ENCODE peak calls at places on chromosomes 13 and 19, in eight cellular contexts. O, B, D, K, I, S, J and R are unnamed samples.

GRCh38 chr19:1672038-1672768 is 19.8 kb upstream of the TCF3 start:
- DNase-seq in I (peak; percentile 65), D (peak; percentile 68), J (no peak), K (peak; percentile 30), B (peak; percentile 23), S (no peak), O (no peak), R (peak; percentile 5)

GRCh38 chr13:65660696-65661095 is 1569.4 kb downstream of the PCDH9 start:
- DNase-seq in S (no peak), D (no peak), I (no peak), O (no peak), J (no peak), K (peak; percentile 22), B (no peak), R (no peak)

GRCh38 chr19:2186071-2186846 is 22.5 kb downstream of the DOT1L start:
- DNase-seq in B (peak; percentile 97), K (peak; percentile 95), J (no peak), O (no peak), D (no peak), I (no peak), S (no peak), R (peak; percentile 97)

GRCh38 chr19:44813331-44814131 is 4.6 kb downstream of the BCAM start:
- DNase-seq in B (no peak), S (no peak), J (no peak), I (peak; percentile 39), O (no peak), D (no peak), K (no peak), R (no peak)

GRCh38 chr19:11345122-11345752 is 831 bp downstream of the TMEM205 start:
- DNase-seq in K (no peak), S (no peak), D (no peak), O (no peak), J (no peak), I (no peak), B (peak; percentile 14), R (no peak)

GRCh38 chr13:42417624-42418023 is 145.7 kb downstream of the AKAP11 start:
- DNase-seq in B (no peak), S (no peak), K (no peak), O (no peak), D (no peak), J (no peak), I (no peak), R (no peak)

GRCh38 chr13:95714142-95714832 is 37.3 kb downstream of the DNAJC3 start:
- DNase-seq in J (no peak), I (no peak), B (peak; percentile 83), D (no peak), O (no peak), K (peak; percentile 89), S (no peak), R (peak; percentile 90)

GRCh38 chr19:38190793-38191192 is 33.2 kb downstream of the DPF1 start:
- DNase-seq in O (no peak), K (no peak), I (no peak), S (no peak), J (no peak), B (no peak), D (no peak), R (no peak)

GRCh38 chr19:45999653-46000121 is 4.4 kb downstream of the CCDC61 start:
- DNase-seq in B (peak; percentile 34), J (no peak), K (peak; percentile 43), O (no peak), I (peak; percentile 63), S (no peak), D (no peak), R (no peak)

GRCh38 chr13:83211301-83211700 is 671.0 kb downstream of the SLITRK1 start:
- DNase-seq in O (no peak), B (peak; percentile 79), I (no peak), K (peak; percentile 70), S (no peak), J (no peak), D (no peak), R (peak; percentile 76)

GRCh38 chr13:106471957-106472543 is 63.4 kb downstream of the EFNB2 start:
- DNase-seq in I (no peak), J (peak; percentile 50), S (no peak), O (peak; percentile 93), D (peak; percentile 75), B (peak; percentile 96), K (peak; percentile 91), R (peak; percentile 85)

GRCh38 chr13:21399741-21400140 is 59.4 kb downstream of the ZDHHC20 start:
- DNase-seq in O (no peak), J (no peak), K (peak; percentile 18), S (no peak), D (no peak), I (no peak), B (peak; percentile 25), R (no peak)

GRCh38 chr13:72342364-72342763 is 385.1 kb downstream of the MZT1 start:
- DNase-seq in D (no peak), J (no peak), K (no peak), B (no peak), I (no peak), S (no peak), O (no peak), R (no peak)

GRCh38 chr13:72346716-72347115 is 380.7 kb downstream of the MZT1 start:
- DNase-seq in S (no peak), O (no peak), D (no peak), I (no peak), K (no peak), J (no peak), B (no peak), R (no peak)

GRCh38 chr13:72341904-72342303 is 385.5 kb downstream of the MZT1 start:
- DNase-seq in D (no peak), J (no peak), B (no peak), I (no peak), S (no peak), O (no peak), K (no peak), R (no peak)
- TF ChIP-seq CTCF in D (no peak), J (no peak), B (no peak), I (no peak), S (no peak), O (peak; percentile 39), K (no peak), R (no peak)

GRCh38 chr19:51703655-51704515 is 10.8 kb downstream of the SPACA6 start:
- DNase-seq in O (peak; percentile 96), D (peak; percentile 97), I (peak; percentile 95), S (peak; percentile 95), K (peak; percentile 89), J (peak; percentile 96), B (peak; percentile 92), R (peak; percentile 82)
- TF ChIP-seq CTCF in O (peak; percentile 54), D (no peak), I (no peak), S (no peak), K (peak; percentile 46), J (no peak), B (peak; percentile 46), R (peak; percentile 74)

GRCh38 chr19:55014714-55015113 is 23.4 kb downstream of the GP6 start:
- DNase-seq in K (no peak), D (no peak), O (no peak), B (no peak), I (no peak), S (peak; percentile 64), J (no peak), R (no peak)

GRCh38 chr19:55016017-55016416 is 22.0 kb downstream of the GP6 start:
- DNase-seq in B (no peak), J (no peak), I (no peak), O (no peak), K (no peak), D (no peak), S (no peak), R (no peak)

GRCh38 chr19:55012294-55012693 is 25.8 kb downstream of the GP6 start:
- DNase-seq in J (no peak), K (no peak), O (no peak), D (no peak), I (no peak), S (no peak), B (no peak), R (no peak)

GRCh38 chr19:55015126-55015525 is 22.9 kb downstream of the GP6 start:
- DNase-seq in D (no peak), B (no peak), O (no peak), S (no peak), J (no peak), I (no peak), K (no peak), R (no peak)

GRCh38 chr19:55013596-55013995 is 24.5 kb downstream of the GP6 start:
- DNase-seq in S (no peak), D (no peak), B (no peak), K (no peak), J (no peak), O (no peak), I (no peak), R (no peak)
- TF ChIP-seq CTCF in S (no peak), D (no peak), B (no peak), K (no peak), J (no peak), O (no peak), I (no peak), R (no peak)

GRCh38 chr13:113123226-113124150 is 889 bp downstream of the F10 start:
- DNase-seq in O (no peak), I (no peak), B (no peak), D (peak; percentile 42), S (no peak), K (no peak), J (no peak), R (no peak)
- TF ChIP-seq CTCF in O (peak; percentile 54), I (no peak), B (no peak), D (no peak), S (no peak), K (peak; percentile 24), J (no peak), R (peak; percentile 56)

GRCh38 chr19:30498707-30499106 is 126.5 kb downstream of the ZNF536 start:
- DNase-seq in I (peak; percentile 32), B (no peak), D (no peak), O (no peak), K (no peak), S (no peak), J (no peak), R (no peak)
- TF ChIP-seq CTCF in I (no peak), B (no peak), D (no peak), O (no peak), K (no peak), S (no peak), J (no peak), R (no peak)

GRCh38 chr19:41161903-41162302 is 31.1 kb upstream of the CYP2S1 start:
- DNase-seq in D (no peak), O (no peak), I (no peak), K (no peak), J (no peak), S (no peak), B (no peak), R (no peak)

GRCh38 chr19:41154060-41154459 is 39.0 kb upstream of the CYP2S1 start:
- DNase-seq in I (no peak), D (no peak), B (no peak), S (no peak), O (no peak), K (no peak), J (no peak), R (no peak)

GRCh38 chr19:41159861-41160260 is 33.2 kb upstream of the CYP2S1 start:
- DNase-seq in J (no peak), S (no peak), I (no peak), K (no peak), D (no peak), B (no peak), O (no peak), R (no peak)

DNA sequence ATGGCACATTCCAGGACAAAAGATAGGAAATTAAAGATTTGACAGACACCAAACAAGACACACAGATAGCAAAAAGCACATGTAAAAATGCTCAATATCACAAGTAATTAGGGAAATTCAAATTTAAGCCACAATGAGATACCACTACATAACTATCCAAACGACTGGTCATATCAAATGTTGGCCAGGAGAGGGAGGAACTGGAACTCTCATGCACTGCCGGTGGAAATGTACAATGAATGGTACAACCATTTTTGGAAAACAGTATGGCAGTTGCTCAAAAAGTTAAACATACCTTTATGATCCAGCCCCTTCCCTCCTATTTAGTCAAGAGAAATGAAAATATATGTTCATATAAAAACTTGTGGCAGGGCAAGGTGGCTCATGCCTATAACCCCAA is 36.8 kb upstream of the CYP2S1 start:
- DNase-seq in I (no peak), K (no peak), O (no peak), D (no peak), B (no peak), S (no peak), J (no peak), R (no peak)
- TF ChIP-seq CTCF in I (no peak), K (no peak), O (no peak), D (no peak), B (no peak), S (no peak), J (no peak), R (peak; percentile 59)